ENCODE peak calls at places on chromosomes 1 and 21, in five cellular contexts. One of them, this sample, is unnamed.

GRCh38 chr1:175564723-175565122 is 178.7 kb downstream of the TNR start:
- DNase-seq in H1: no peak
- DNase-seq in A549: no peak
- DNase-seq in K562: no peak
- DNase-seq in HepG2: no peak
- DNase-seq in this sample: no peak

GRCh38 chr1:155094622-155094948 is 15.9 kb downstream of the EFNA3 start:
- DNase-seq in H1: no peak
- DNase-seq in A549: no peak
- DNase-seq in K562: no peak
- DNase-seq in HepG2: no peak
- DNase-seq in this sample: no peak

GRCh38 chr1:4461726-4462290 is 192.6 kb upstream of the AJAP1 start:
- DNase-seq in H1: no peak
- DNase-seq in A549: no peak
- DNase-seq in K562: no peak
- DNase-seq in HepG2: no peak
- DNase-seq in this sample: no peak

GRCh38 chr1:225410036-225410435 is 17.8 kb downstream of the LBR start:
- DNase-seq in H1: no peak
- DNase-seq in A549: no peak
- DNase-seq in K562: no peak
- DNase-seq in HepG2: no peak
- DNase-seq in this sample: no peak

GRCh38 chr21:25464275-25464674 is 143.0 kb downstream of the MRPL39 start:
- DNase-seq in H1: no peak
- DNase-seq in A549: no peak
- DNase-seq in K562: no peak
- DNase-seq in HepG2: no peak
- DNase-seq in this sample: no peak

GRCh38 chr1:111639602-111640198 is 20.1 kb downstream of the RAP1A start:
- DNase-seq in H1: no peak
- DNase-seq in A549: no peak
- DNase-seq in K562: peak
- DNase-seq in HepG2: peak
- DNase-seq in this sample: no peak

GRCh38 chr1:160538985-160539651 is 16.1 kb upstream of the SLAMF6 start:
- DNase-seq in H1: no peak
- DNase-seq in A549: no peak
- DNase-seq in K562: peak
- DNase-seq in HepG2: peak
- DNase-seq in this sample: no peak

GRCh38 chr1:7616076-7616833 is 154.8 kb upstream of the VAMP3 start:
- DNase-seq in H1: no peak
- DNase-seq in A549: peak
- DNase-seq in K562: peak
- DNase-seq in HepG2: peak
- DNase-seq in this sample: no peak

GRCh38 chr21:25903599-25903998 is 168.8 kb downstream of the GABPA start:
- DNase-seq in H1: no peak
- DNase-seq in A549: no peak
- DNase-seq in K562: no peak
- DNase-seq in HepG2: no peak
- DNase-seq in this sample: peak

GRCh38 chr1:200364831-200365230 is 45.0 kb downstream of the ZNF281 start:
- DNase-seq in H1: peak
- DNase-seq in A549: no peak
- DNase-seq in K562: no peak
- DNase-seq in HepG2: no peak
- DNase-seq in this sample: no peak

GRCh38 chr1:178101654-178102053 is 7.8 kb downstream of the RASAL2 start:
- DNase-seq in H1: no peak
- DNase-seq in A549: peak
- DNase-seq in K562: no peak
- DNase-seq in HepG2: no peak
- DNase-seq in this sample: no peak

GRCh38 chr1:166701603-166702090 is 137.6 kb upstream of the POGK start:
- DNase-seq in H1: no peak
- DNase-seq in A549: no peak
- DNase-seq in K562: no peak
- DNase-seq in HepG2: no peak
- DNase-seq in this sample: no peak

GRCh38 chr1:192959657-192960186 is 99.4 kb downstream of the UCHL5 start:
- DNase-seq in H1: no peak
- DNase-seq in A549: no peak
- DNase-seq in K562: no peak
- DNase-seq in HepG2: no peak
- DNase-seq in this sample: no peak

DNA sequence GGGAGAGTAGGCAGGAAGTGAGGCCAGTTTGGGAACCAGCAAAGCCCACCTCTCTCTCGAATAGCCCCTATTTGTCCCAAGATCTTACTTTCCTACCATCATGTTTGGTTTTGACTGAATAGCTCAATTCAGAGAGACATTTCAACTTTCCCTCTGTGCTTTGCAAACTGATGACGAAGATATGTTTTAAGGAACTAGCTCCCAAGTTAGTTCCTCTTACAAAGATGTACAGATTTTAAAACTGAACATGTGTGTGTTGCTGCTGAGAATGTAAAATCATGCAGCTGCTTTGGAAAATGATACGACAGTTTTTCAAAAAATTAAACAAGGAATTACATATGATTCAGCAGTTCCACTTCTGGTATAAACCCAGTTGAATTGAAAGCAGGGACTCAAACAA is 33.6 kb downstream of the KIF26B start:
- DNase-seq in H1: no peak
- DNase-seq in A549: no peak
- DNase-seq in K562: no peak
- DNase-seq in HepG2: no peak
- DNase-seq in this sample: no peak
- TF ChIP-seq KDM1A in H1: no peak
- TF ChIP-seq KDM1A in A549: no peak
- TF ChIP-seq KDM1A in K562: no peak
- TF ChIP-seq KDM1A in HepG2: no peak
- TF ChIP-seq KDM1A in this sample: no peak

GRCh38 chr1:220563564-220563963 is 35.6 kb downstream of the MARK1 start:
- DNase-seq in H1: no peak
- DNase-seq in A549: no peak
- DNase-seq in K562: no peak
- DNase-seq in HepG2: no peak
- DNase-seq in this sample: no peak

GRCh38 chr1:220565670-220566069 is 37.7 kb downstream of the MARK1 start:
- DNase-seq in H1: no peak
- DNase-seq in A549: no peak
- DNase-seq in K562: no peak
- DNase-seq in HepG2: no peak
- DNase-seq in this sample: no peak

GRCh38 chr1:220564216-220564615 is 36.3 kb downstream of the MARK1 start:
- DNase-seq in H1: no peak
- DNase-seq in A549: no peak
- DNase-seq in K562: no peak
- DNase-seq in HepG2: no peak
- DNase-seq in this sample: no peak
- TF ChIP-seq KDM1A in H1: no peak
- TF ChIP-seq KDM1A in A549: no peak
- TF ChIP-seq KDM1A in K562: no peak
- TF ChIP-seq KDM1A in HepG2: no peak
- TF ChIP-seq KDM1A in this sample: no peak

GRCh38 chr1:56626546-56626945 is 18.6 kb upstream of the PRKAA2 start:
- DNase-seq in H1: no peak
- DNase-seq in A549: no peak
- DNase-seq in K562: no peak
- DNase-seq in HepG2: no peak
- DNase-seq in this sample: no peak
- TF ChIP-seq KDM1A in H1: no peak
- TF ChIP-seq KDM1A in A549: no peak
- TF ChIP-seq KDM1A in K562: no peak
- TF ChIP-seq KDM1A in HepG2: no peak
- TF ChIP-seq KDM1A in this sample: no peak

GRCh38 chr1:41338820-41339219 is 22.4 kb upstream of the FOXO6 start:
- DNase-seq in H1: no peak
- DNase-seq in A549: no peak
- DNase-seq in K562: no peak
- DNase-seq in HepG2: no peak
- DNase-seq in this sample: no peak
- TF ChIP-seq KDM1A in H1: no peak
- TF ChIP-seq KDM1A in A549: no peak
- TF ChIP-seq KDM1A in K562: no peak
- TF ChIP-seq KDM1A in HepG2: no peak
- TF ChIP-seq KDM1A in this sample: no peak

This sample was measured in GM12878.